ENCODE peak calls at places on chromosomes 7 and 10, in five cellular contexts. One of them, this sample, is unnamed.

GRCh38 chr7:19713676-19714075 is 4.8 kb upstream of the POLR1F start:
- DNase-seq in IMR-90: peak; percentile 45
- DNase-seq in body of pancreas: peak; percentile 35
- DNase-seq in CD8-positive, alpha-beta T cell: peak; percentile 44
- DNase-seq in dorsolateral prefrontal cortex: no peak
- DNase-seq in this sample: no peak

GRCh38 chr7:15685358-15686181 is 913 bp downstream of the MEOX2 start:
- DNase-seq in IMR-90: peak; percentile 34
- DNase-seq in body of pancreas: peak; percentile 6
- DNase-seq in CD8-positive, alpha-beta T cell: no peak
- DNase-seq in dorsolateral prefrontal cortex: peak; percentile 40
- DNase-seq in this sample: no peak

GRCh38 chr7:139525750-139526149 is 2.3 kb downstream of the CLEC2L start:
- DNase-seq in IMR-90: no peak
- DNase-seq in body of pancreas: no peak
- DNase-seq in CD8-positive, alpha-beta T cell: no peak
- DNase-seq in dorsolateral prefrontal cortex: no peak
- DNase-seq in this sample: no peak

GRCh38 chr10:49362596-49363260 is 33.2 kb downstream of the DRGX start:
- DNase-seq in IMR-90: no peak
- DNase-seq in body of pancreas: peak; percentile 71
- DNase-seq in CD8-positive, alpha-beta T cell: no peak
- DNase-seq in dorsolateral prefrontal cortex: no peak
- DNase-seq in this sample: no peak

GRCh38 chr10:52442576-52442975 is 128.5 kb downstream of the DKK1 start:
- DNase-seq in IMR-90: peak; percentile 75
- DNase-seq in body of pancreas: no peak
- DNase-seq in CD8-positive, alpha-beta T cell: no peak
- DNase-seq in dorsolateral prefrontal cortex: no peak
- DNase-seq in this sample: no peak

GRCh38 chr10:88243847-88244730 is 339.0 kb downstream of the RNLS start:
- DNase-seq in IMR-90: peak; percentile 87
- DNase-seq in body of pancreas: peak; percentile 94
- DNase-seq in CD8-positive, alpha-beta T cell: no peak
- DNase-seq in dorsolateral prefrontal cortex: no peak
- DNase-seq in this sample: no peak

GRCh38 chr7:77383333-77383740 is 32.8 kb downstream of the GSAP start:
- DNase-seq in IMR-90: peak; percentile 22
- DNase-seq in body of pancreas: no peak
- DNase-seq in CD8-positive, alpha-beta T cell: no peak
- DNase-seq in dorsolateral prefrontal cortex: no peak
- DNase-seq in this sample: no peak

GRCh38 chr7:138618933-138619332 is 82.2 kb downstream of the SVOPL start:
- DNase-seq in IMR-90: no peak
- DNase-seq in body of pancreas: peak; percentile 51
- DNase-seq in CD8-positive, alpha-beta T cell: no peak
- DNase-seq in dorsolateral prefrontal cortex: no peak
- DNase-seq in this sample: no peak

GRCh38 chr7:99098824-99099498 is 44.9 kb downstream of the SMURF1 start:
- DNase-seq in IMR-90: no peak
- DNase-seq in body of pancreas: peak; percentile 73
- DNase-seq in CD8-positive, alpha-beta T cell: no peak
- DNase-seq in dorsolateral prefrontal cortex: no peak
- DNase-seq in this sample: no peak

GRCh38 chr10:112953075-112953501 is 3.0 kb downstream of the TCF7L2 start:
- DNase-seq in IMR-90: peak; percentile 37
- DNase-seq in body of pancreas: peak; percentile 33
- DNase-seq in CD8-positive, alpha-beta T cell: no peak
- DNase-seq in dorsolateral prefrontal cortex: no peak
- DNase-seq in this sample: no peak

GRCh38 chr7:29844614-29845013 is 38.3 kb downstream of the WIPF3 start:
- DNase-seq in IMR-90: no peak
- DNase-seq in body of pancreas: no peak
- DNase-seq in CD8-positive, alpha-beta T cell: no peak
- DNase-seq in dorsolateral prefrontal cortex: no peak
- DNase-seq in this sample: no peak

GRCh38 chr7:40680657-40681056 is 545.9 kb downstream of the SUGCT start:
- DNase-seq in IMR-90: no peak
- DNase-seq in body of pancreas: no peak
- DNase-seq in CD8-positive, alpha-beta T cell: no peak
- DNase-seq in dorsolateral prefrontal cortex: no peak
- DNase-seq in this sample: no peak

GRCh38 chr7:114540291-114540690 is 125.7 kb downstream of the FOXP2 start:
- DNase-seq in IMR-90: no peak
- DNase-seq in body of pancreas: no peak
- DNase-seq in CD8-positive, alpha-beta T cell: no peak
- DNase-seq in dorsolateral prefrontal cortex: no peak
- DNase-seq in this sample: no peak

GRCh38 chr7:149620961-149621360 is 123.4 kb upstream of the ZNF746 start:
- DNase-seq in IMR-90: no peak
- DNase-seq in body of pancreas: no peak
- DNase-seq in CD8-positive, alpha-beta T cell: peak; percentile 34
- DNase-seq in dorsolateral prefrontal cortex: no peak
- DNase-seq in this sample: peak; percentile 45

GRCh38 chr10:86850481-86850880 is 94.1 kb downstream of the BMPR1A start:
- DNase-seq in IMR-90: no peak
- DNase-seq in body of pancreas: no peak
- DNase-seq in CD8-positive, alpha-beta T cell: no peak
- DNase-seq in dorsolateral prefrontal cortex: no peak
- DNase-seq in this sample: no peak

GRCh38 chr10:119253433-119254174 is 46.2 kb downstream of the GRK5 start:
- DNase-seq in IMR-90: peak; percentile 96
- DNase-seq in body of pancreas: peak; percentile 45
- DNase-seq in CD8-positive, alpha-beta T cell: no peak
- DNase-seq in dorsolateral prefrontal cortex: no peak
- DNase-seq in this sample: no peak
- TF ChIP-seq CTCF in IMR-90: peak; percentile 17
- TF ChIP-seq CTCF in body of pancreas: no peak
- TF ChIP-seq CTCF in CD8-positive, alpha-beta T cell: no peak
- TF ChIP-seq CTCF in dorsolateral prefrontal cortex: no peak
- TF ChIP-seq CTCF in this sample: no peak

DNA sequence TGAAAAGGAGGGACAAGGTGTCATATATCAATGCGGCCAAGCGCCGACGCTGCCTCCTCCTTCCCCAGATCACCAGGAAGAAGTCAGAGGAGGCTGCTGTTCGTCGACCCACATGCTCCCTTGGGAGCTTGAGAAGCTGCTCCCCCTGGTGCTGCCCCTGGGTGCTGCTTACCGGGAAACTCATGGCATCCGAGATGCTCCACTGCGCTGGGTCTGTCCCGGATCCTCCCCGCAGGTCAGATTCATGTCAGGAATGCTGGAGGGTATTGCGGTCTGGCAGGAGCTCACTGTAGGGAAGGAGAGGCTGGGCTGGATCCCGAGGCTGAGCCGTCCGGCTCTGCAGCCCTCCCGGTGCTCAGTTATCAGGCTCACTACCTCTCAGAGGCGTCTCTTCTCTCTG is 123.7 kb upstream of the FAM20C start:
- DNase-seq in IMR-90: no peak
- DNase-seq in body of pancreas: peak; percentile 29
- DNase-seq in CD8-positive, alpha-beta T cell: no peak
- DNase-seq in dorsolateral prefrontal cortex: no peak
- DNase-seq in this sample: no peak
- TF ChIP-seq CTCF in IMR-90: peak; percentile 7
- TF ChIP-seq CTCF in body of pancreas: no peak
- TF ChIP-seq CTCF in CD8-positive, alpha-beta T cell: no peak
- TF ChIP-seq CTCF in dorsolateral prefrontal cortex: no peak
- TF ChIP-seq CTCF in this sample: no peak

GRCh38 chr7:55179897-55180682 is 161.3 kb downstream of the EGFR start:
- DNase-seq in IMR-90: no peak
- DNase-seq in body of pancreas: no peak
- DNase-seq in CD8-positive, alpha-beta T cell: no peak
- DNase-seq in dorsolateral prefrontal cortex: no peak
- DNase-seq in this sample: no peak

GRCh38 chr7:55181774-55182173 is 163.0 kb downstream of the EGFR start:
- DNase-seq in IMR-90: no peak
- DNase-seq in body of pancreas: no peak
- DNase-seq in CD8-positive, alpha-beta T cell: no peak
- DNase-seq in dorsolateral prefrontal cortex: no peak
- DNase-seq in this sample: no peak

GRCh38 chr7:55178863-55179773 is 160.3 kb downstream of the EGFR start:
- DNase-seq in IMR-90: no peak
- DNase-seq in body of pancreas: no peak
- DNase-seq in CD8-positive, alpha-beta T cell: no peak
- DNase-seq in dorsolateral prefrontal cortex: no peak
- DNase-seq in this sample: no peak

GRCh38 chr7:55178292-55178862 is 159.6 kb downstream of the EGFR start:
- DNase-seq in IMR-90: no peak
- DNase-seq in body of pancreas: no peak
- DNase-seq in CD8-positive, alpha-beta T cell: no peak
- DNase-seq in dorsolateral prefrontal cortex: no peak
- DNase-seq in this sample: no peak

DNA sequence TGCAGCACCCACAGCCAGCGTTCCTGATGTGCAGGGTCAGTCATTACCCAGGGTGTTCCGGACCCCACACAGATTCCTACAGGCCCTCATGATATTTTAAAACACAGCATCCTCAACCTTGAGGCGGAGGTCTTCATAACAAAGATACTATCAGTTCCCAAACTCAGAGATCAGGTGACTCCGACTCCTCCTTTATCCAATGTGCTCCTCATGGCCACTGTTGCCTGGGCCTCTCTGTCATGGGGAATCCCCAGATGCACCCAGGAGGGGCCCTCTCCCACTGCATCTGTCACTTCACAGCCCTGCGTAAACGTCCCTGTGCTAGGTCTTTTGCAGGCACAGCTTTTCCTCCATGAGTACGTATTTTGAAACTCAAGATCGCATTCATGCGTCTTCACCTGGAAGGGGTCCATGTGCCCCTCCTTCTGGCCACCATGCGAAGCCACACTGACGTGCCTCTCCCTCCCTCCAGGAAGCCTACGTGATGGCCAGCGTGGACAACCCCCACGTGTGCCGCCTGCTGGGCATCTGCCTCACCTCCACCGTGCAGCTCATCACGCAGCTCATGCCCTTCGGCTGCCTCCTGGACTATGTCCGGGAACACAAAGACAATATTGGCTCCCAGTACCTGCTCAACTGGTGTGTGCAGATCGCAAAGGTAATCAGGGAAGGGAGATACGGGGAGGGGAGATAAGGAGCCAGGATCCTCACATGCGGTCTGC is 162.2 kb downstream of the EGFR start:
- DNase-seq in IMR-90: no peak
- DNase-seq in body of pancreas: peak; percentile 32
- DNase-seq in CD8-positive, alpha-beta T cell: no peak
- DNase-seq in dorsolateral prefrontal cortex: no peak
- DNase-seq in this sample: no peak
- TF ChIP-seq CTCF in IMR-90: no peak
- TF ChIP-seq CTCF in body of pancreas: peak; percentile 34
- TF ChIP-seq CTCF in CD8-positive, alpha-beta T cell: no peak
- TF ChIP-seq CTCF in dorsolateral prefrontal cortex: no peak
- TF ChIP-seq CTCF in this sample: no peak

GRCh38 chr7:8190121-8190895 is 71.7 kb downstream of the ICA1 start:
- DNase-seq in IMR-90: peak; percentile 54
- DNase-seq in body of pancreas: peak; percentile 64
- DNase-seq in CD8-positive, alpha-beta T cell: peak; percentile 72
- DNase-seq in dorsolateral prefrontal cortex: no peak
- DNase-seq in this sample: peak; percentile 33
- TF ChIP-seq CTCF in IMR-90: peak; percentile 60
- TF ChIP-seq CTCF in body of pancreas: peak; percentile 55
- TF ChIP-seq CTCF in CD8-positive, alpha-beta T cell: peak; percentile 89
- TF ChIP-seq CTCF in dorsolateral prefrontal cortex: peak; percentile 77
- TF ChIP-seq CTCF in this sample: peak; percentile 85

GRCh38 chr7:116438274-116438673 is 61.3 kb upstream of the CAV2 start:
- DNase-seq in IMR-90: peak; percentile 18
- DNase-seq in body of pancreas: no peak
- DNase-seq in CD8-positive, alpha-beta T cell: no peak
- DNase-seq in dorsolateral prefrontal cortex: no peak
- DNase-seq in this sample: no peak
- TF ChIP-seq CTCF in IMR-90: no peak
- TF ChIP-seq CTCF in body of pancreas: peak; percentile 55
- TF ChIP-seq CTCF in CD8-positive, alpha-beta T cell: no peak
- TF ChIP-seq CTCF in dorsolateral prefrontal cortex: no peak
- TF ChIP-seq CTCF in this sample: no peak

DNA sequence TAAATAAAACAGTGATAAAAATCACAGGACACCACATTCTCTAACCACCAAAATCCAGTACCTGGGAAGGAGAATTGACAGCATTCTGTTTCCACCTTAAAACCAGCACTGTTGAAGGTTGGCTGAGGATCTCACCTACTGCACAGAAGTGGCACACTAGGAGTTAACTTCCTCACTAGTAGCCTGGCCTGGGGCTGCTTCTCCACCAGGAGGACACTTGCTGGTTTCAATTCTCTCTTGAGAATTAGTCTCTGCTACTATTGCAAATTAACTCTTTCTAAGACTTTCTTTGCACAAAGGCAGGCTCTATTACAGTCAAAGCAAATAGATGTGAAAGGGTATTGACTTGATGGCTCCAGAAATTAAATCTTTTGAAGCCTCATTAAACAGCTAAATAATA is 2.3 kb upstream of the CTTNBP2 start:
- DNase-seq in IMR-90: peak; percentile 28
- DNase-seq in body of pancreas: peak; percentile 23
- DNase-seq in CD8-positive, alpha-beta T cell: no peak
- DNase-seq in dorsolateral prefrontal cortex: no peak
- DNase-seq in this sample: no peak
- TF ChIP-seq CTCF in IMR-90: peak; percentile 29
- TF ChIP-seq CTCF in body of pancreas: peak; percentile 28
- TF ChIP-seq CTCF in CD8-positive, alpha-beta T cell: no peak
- TF ChIP-seq CTCF in dorsolateral prefrontal cortex: no peak
- TF ChIP-seq CTCF in this sample: no peak